ENCODE peak calls at places on chromosomes 12 and 14, in five cellular contexts. One of them, this sample, is unnamed.

GRCh38 chr12:67689339-67689738 is 40.8 kb downstream of the DYRK2 start:
- DNase-seq in SK-N-SH: no peak
- DNase-seq in HEK293T: no peak
- DNase-seq in AG08395: no peak
- DNase-seq in NCI-H748 treated with DMSO at 0.1 percent for 48 hours: no peak
- DNase-seq in this sample: no peak

GRCh38 chr14:104395941-104396681 is 183.5 kb upstream of the C14orf180 start:
- DNase-seq in SK-N-SH: no peak
- DNase-seq in HEK293T: no peak
- DNase-seq in AG08395: no peak
- DNase-seq in NCI-H748 treated with DMSO at 0.1 percent for 48 hours: no peak
- DNase-seq in this sample: no peak

GRCh38 chr14:93369393-93370266 is 22.6 kb downstream of the COX8C start:
- DNase-seq in SK-N-SH: no peak
- DNase-seq in HEK293T: no peak
- DNase-seq in AG08395: no peak
- DNase-seq in NCI-H748 treated with DMSO at 0.1 percent for 48 hours: no peak
- DNase-seq in this sample: no peak

GRCh38 chr12:98544741-98545140 is 29.4 kb downstream of the TMPO start:
- DNase-seq in SK-N-SH: no peak
- DNase-seq in HEK293T: no peak
- DNase-seq in AG08395: no peak
- DNase-seq in NCI-H748 treated with DMSO at 0.1 percent for 48 hours: no peak
- DNase-seq in this sample: no peak

GRCh38 chr12:77189463-77189862 is 124.1 kb upstream of the E2F7 start:
- DNase-seq in SK-N-SH: no peak
- DNase-seq in HEK293T: no peak
- DNase-seq in AG08395: peak; percentile 67
- DNase-seq in NCI-H748 treated with DMSO at 0.1 percent for 48 hours: no peak
- DNase-seq in this sample: no peak

GRCh38 chr12:108371801-108372344 is 32.8 kb upstream of the CMKLR1 start:
- DNase-seq in SK-N-SH: no peak
- DNase-seq in HEK293T: no peak
- DNase-seq in AG08395: peak; percentile 89
- DNase-seq in NCI-H748 treated with DMSO at 0.1 percent for 48 hours: no peak
- DNase-seq in this sample: no peak

GRCh38 chr14:56247495-56248087 is 129.4 kb downstream of the PELI2 start:
- DNase-seq in SK-N-SH: no peak
- DNase-seq in HEK293T: no peak
- DNase-seq in AG08395: no peak
- DNase-seq in NCI-H748 treated with DMSO at 0.1 percent for 48 hours: no peak
- DNase-seq in this sample: no peak

GRCh38 chr14:47278233-47278842 is 397.1 kb downstream of the MDGA2 start:
- DNase-seq in SK-N-SH: peak; percentile 20
- DNase-seq in HEK293T: peak; percentile 60
- DNase-seq in AG08395: no peak
- DNase-seq in NCI-H748 treated with DMSO at 0.1 percent for 48 hours: peak; percentile 6
- DNase-seq in this sample: peak; percentile 15

GRCh38 chr12:123107926-123108681 is 42.8 kb downstream of the PITPNM2 start:
- DNase-seq in SK-N-SH: no peak
- DNase-seq in HEK293T: no peak
- DNase-seq in AG08395: no peak
- DNase-seq in NCI-H748 treated with DMSO at 0.1 percent for 48 hours: no peak
- DNase-seq in this sample: no peak

GRCh38 chr14:82029038-82029437 is 495.4 kb upstream of the SEL1L start:
- DNase-seq in SK-N-SH: no peak
- DNase-seq in HEK293T: no peak
- DNase-seq in AG08395: no peak
- DNase-seq in NCI-H748 treated with DMSO at 0.1 percent for 48 hours: no peak
- DNase-seq in this sample: no peak

GRCh38 chr14:52553002-52553670 is 500 bp downstream of the GPR137C start:
- DNase-seq in SK-N-SH: no peak
- DNase-seq in HEK293T: peak; percentile 44
- DNase-seq in AG08395: no peak
- DNase-seq in NCI-H748 treated with DMSO at 0.1 percent for 48 hours: peak; percentile 49
- DNase-seq in this sample: peak; percentile 47

GRCh38 chr12:31118347-31118830 is 44.7 kb downstream of the DDX11 start:
- DNase-seq in SK-N-SH: peak; percentile 72
- DNase-seq in HEK293T: peak; percentile 68
- DNase-seq in AG08395: peak; percentile 7
- DNase-seq in NCI-H748 treated with DMSO at 0.1 percent for 48 hours: no peak
- DNase-seq in this sample: no peak

GRCh38 chr14:44970907-44971306 is 8.9 kb downstream of the TOGARAM1 start:
- DNase-seq in SK-N-SH: no peak
- DNase-seq in HEK293T: no peak
- DNase-seq in AG08395: no peak
- DNase-seq in NCI-H748 treated with DMSO at 0.1 percent for 48 hours: no peak
- DNase-seq in this sample: no peak

GRCh38 chr12:95764848-95765247 is 25.7 kb downstream of the NTN4 start:
- DNase-seq in SK-N-SH: no peak
- DNase-seq in HEK293T: no peak
- DNase-seq in AG08395: no peak
- DNase-seq in NCI-H748 treated with DMSO at 0.1 percent for 48 hours: no peak
- DNase-seq in this sample: no peak

GRCh38 chr12:52020126-52020525 is 13.4 kb downstream of the TAMALIN start:
- DNase-seq in SK-N-SH: no peak
- DNase-seq in HEK293T: no peak
- DNase-seq in AG08395: no peak
- DNase-seq in NCI-H748 treated with DMSO at 0.1 percent for 48 hours: no peak
- DNase-seq in this sample: no peak

GRCh38 chr14:51479584-51480305 is 172.0 kb upstream of the FRMD6 start:
- DNase-seq in SK-N-SH: no peak
- DNase-seq in HEK293T: no peak
- DNase-seq in AG08395: peak; percentile 55
- DNase-seq in NCI-H748 treated with DMSO at 0.1 percent for 48 hours: no peak
- DNase-seq in this sample: no peak

GRCh38 chr14:75793806-75794205 is 132.8 kb downstream of the TTLL5 start:
- DNase-seq in SK-N-SH: no peak
- DNase-seq in HEK293T: no peak
- DNase-seq in AG08395: no peak
- DNase-seq in NCI-H748 treated with DMSO at 0.1 percent for 48 hours: no peak
- DNase-seq in this sample: no peak

GRCh38 chr12:105740970-105741725 is 397.6 kb downstream of the NUAK1 start:
- DNase-seq in SK-N-SH: no peak
- DNase-seq in HEK293T: no peak
- DNase-seq in AG08395: peak; percentile 54
- DNase-seq in NCI-H748 treated with DMSO at 0.1 percent for 48 hours: no peak
- DNase-seq in this sample: no peak

GRCh38 chr12:93773122-93773871 is 96.1 kb downstream of the CRADD start:
- DNase-seq in SK-N-SH: no peak
- DNase-seq in HEK293T: no peak
- DNase-seq in AG08395: no peak
- DNase-seq in NCI-H748 treated with DMSO at 0.1 percent for 48 hours: no peak
- DNase-seq in this sample: no peak

GRCh38 chr14:74947353-74948227 is 7.8 kb downstream of the PGF start:
- DNase-seq in SK-N-SH: no peak
- DNase-seq in HEK293T: no peak
- DNase-seq in AG08395: no peak
- DNase-seq in NCI-H748 treated with DMSO at 0.1 percent for 48 hours: no peak
- DNase-seq in this sample: no peak

GRCh38 chr12:71092290-71092689 is 65.5 kb downstream of the TSPAN8 start:
- DNase-seq in SK-N-SH: no peak
- DNase-seq in HEK293T: no peak
- DNase-seq in AG08395: no peak
- DNase-seq in NCI-H748 treated with DMSO at 0.1 percent for 48 hours: no peak
- DNase-seq in this sample: no peak

GRCh38 chr14:20799955-20800544 is 2.6 kb downstream of the RNASE1 start:
- DNase-seq in SK-N-SH: no peak
- DNase-seq in HEK293T: no peak
- DNase-seq in AG08395: no peak
- DNase-seq in NCI-H748 treated with DMSO at 0.1 percent for 48 hours: no peak
- DNase-seq in this sample: peak; percentile 54

GRCh38 chr12:85310456-85311076 is 30.5 kb downstream of the ALX1 start:
- DNase-seq in SK-N-SH: no peak
- DNase-seq in HEK293T: no peak
- DNase-seq in AG08395: peak; percentile 3
- DNase-seq in NCI-H748 treated with DMSO at 0.1 percent for 48 hours: peak; percentile 7
- DNase-seq in this sample: no peak

GRCh38 chr14:21987937-21988336 is 314.3 kb upstream of the OR4E1 start:
- DNase-seq in SK-N-SH: peak; percentile 11
- DNase-seq in HEK293T: peak; percentile 53
- DNase-seq in AG08395: no peak
- DNase-seq in NCI-H748 treated with DMSO at 0.1 percent for 48 hours: no peak
- DNase-seq in this sample: no peak

GRCh38 chr14:70816525-70816924 is 7.2 kb upstream of the MAP3K9 start:
- DNase-seq in SK-N-SH: no peak
- DNase-seq in HEK293T: no peak
- DNase-seq in AG08395: no peak
- DNase-seq in NCI-H748 treated with DMSO at 0.1 percent for 48 hours: no peak
- DNase-seq in this sample: no peak

GRCh38 chr12:87679262-87679661 is 349.9 kb downstream of the C12orf50 start:
- DNase-seq in SK-N-SH: no peak
- DNase-seq in HEK293T: no peak
- DNase-seq in AG08395: no peak
- DNase-seq in NCI-H748 treated with DMSO at 0.1 percent for 48 hours: no peak
- DNase-seq in this sample: no peak

GRCh38 chr12:94174576-94174975 is 26.2 kb downstream of the PLXNC1 start:
- DNase-seq in SK-N-SH: no peak
- DNase-seq in HEK293T: no peak
- DNase-seq in AG08395: no peak
- DNase-seq in NCI-H748 treated with DMSO at 0.1 percent for 48 hours: no peak
- DNase-seq in this sample: no peak

GRCh38 chr14:65901595-65901994 is 489.1 kb downstream of the FUT8 start:
- DNase-seq in SK-N-SH: no peak
- DNase-seq in HEK293T: no peak
- DNase-seq in AG08395: no peak
- DNase-seq in NCI-H748 treated with DMSO at 0.1 percent for 48 hours: no peak
- DNase-seq in this sample: no peak

GRCh38 chr14:61326847-61327246 is 5.5 kb downstream of the PRKCH start:
- DNase-seq in SK-N-SH: peak; percentile 28
- DNase-seq in HEK293T: no peak
- DNase-seq in AG08395: no peak
- DNase-seq in NCI-H748 treated with DMSO at 0.1 percent for 48 hours: no peak
- DNase-seq in this sample: peak; percentile 56

GRCh38 chr12:44873898-44874297 is 2.2 kb downstream of the NELL2 start:
- DNase-seq in SK-N-SH: peak; percentile 20
- DNase-seq in HEK293T: no peak
- DNase-seq in AG08395: peak; percentile 7
- DNase-seq in NCI-H748 treated with DMSO at 0.1 percent for 48 hours: no peak
- DNase-seq in this sample: no peak

GRCh38 chr14:22837750-22838538 is 1.6 kb downstream of the MMP14 start:
- DNase-seq in SK-N-SH: no peak
- DNase-seq in HEK293T: no peak
- DNase-seq in AG08395: peak; percentile 43
- DNase-seq in NCI-H748 treated with DMSO at 0.1 percent for 48 hours: no peak
- DNase-seq in this sample: no peak

GRCh38 chr12:17588968-17589367 is 501.0 kb downstream of the RERGL start:
- DNase-seq in SK-N-SH: peak; percentile 13
- DNase-seq in HEK293T: peak; percentile 23
- DNase-seq in AG08395: no peak
- DNase-seq in NCI-H748 treated with DMSO at 0.1 percent for 48 hours: peak; percentile 57
- DNase-seq in this sample: peak; percentile 27